ENCODE peak calls at places on chromosomes 6 and 20, in ten cellular contexts. J is sigmoid colon, S is GM12878, N is ovary, W is H1, D is K562, Q is A549, C is stomach, V is esophagus muscularis mucosa, B is transverse colon. L is an unnamed sample.

GRCh38 chr6:129555206-129555832 is 154.7 kb downstream of the ARHGAP18 start:
- DNase-seq in J (no peak), S (no peak), N (no peak), W (no peak), D (no peak), Q (no peak), C (no peak), V (no peak), B (no peak), L (no peak)

GRCh38 chr6:160767019-160767646 is 65.1 kb downstream of the PLG start:
- DNase-seq in J (peak), S (no peak), N (peak), W (peak), D (peak), Q (peak), C (peak), V (peak), B (peak), L (peak)

GRCh38 chr6:112560651-112561050 is 213.5 kb downstream of the RFPL4B start:
- DNase-seq in J (no peak), S (no peak), N (no peak), W (no peak), D (no peak), Q (no peak), C (no peak), V (no peak), B (no peak), L (no peak)

GRCh38 chr6:46963626-46964025 is 41.9 kb upstream of the ADGRF5 start:
- DNase-seq in J (no peak), S (no peak), N (no peak), W (no peak), D (no peak), Q (no peak), C (no peak), V (no peak), B (no peak), L (no peak)

GRCh38 chr6:1592852-1593251 is 16.9 kb upstream of the FOXC1 start:
- DNase-seq in J (no peak), S (no peak), N (no peak), W (no peak), D (no peak), Q (no peak), C (no peak), V (no peak), B (no peak), L (no peak)

GRCh38 chr6:128208078-128208477 is 307.2 kb upstream of the THEMIS start:
- DNase-seq in J (no peak), S (no peak), N (no peak), W (no peak), D (no peak), Q (no peak), C (no peak), V (no peak), B (no peak), L (no peak)

GRCh38 chr20:60332523-60332922 is 374.3 kb downstream of the CDH26 start:
- DNase-seq in J (no peak), S (no peak), N (no peak), W (no peak), D (no peak), Q (no peak), C (no peak), V (no peak), B (no peak), L (no peak)

GRCh38 chr6:168666751-168667427 is 225.9 kb downstream of the SMOC2 start:
- DNase-seq in J (no peak), S (no peak), N (no peak), W (no peak), D (no peak), Q (no peak), C (no peak), V (no peak), B (no peak), L (no peak)

GRCh38 chr20:37642246-37642645 is 51.6 kb upstream of the CTNNBL1 start:
- DNase-seq in J (no peak), S (no peak), N (no peak), W (no peak), D (no peak), Q (no peak), C (no peak), V (no peak), B (no peak), L (no peak)

GRCh38 chr6:108904731-108905130 is 56.5 kb downstream of the ARMC2 start:
- DNase-seq in J (no peak), S (peak), N (no peak), W (no peak), D (no peak), Q (no peak), C (no peak), V (no peak), B (peak), L (no peak)

GRCh38 chr6:39983193-39983592 is 48.9 kb upstream of the MOCS1 start:
- DNase-seq in J (no peak), S (no peak), N (no peak), W (no peak), D (no peak), Q (no peak), C (no peak), V (peak), B (no peak), L (no peak)

GRCh38 chr20:17610566-17611289 is 40.9 kb downstream of the DSTN start:
- DNase-seq in J (no peak), S (no peak), N (no peak), W (no peak), D (no peak), Q (no peak), C (peak), V (peak), B (peak), L (no peak)

GRCh38 chr6:164303092-164304007 is 888.8 kb downstream of the QKI start:
- DNase-seq in J (peak), S (no peak), N (peak), W (no peak), D (no peak), Q (no peak), C (no peak), V (no peak), B (no peak), L (peak)

GRCh38 chr6:170089937-170090335 is 200.9 kb downstream of the DLL1 start:
- DNase-seq in J (peak), S (no peak), N (peak), W (no peak), D (no peak), Q (no peak), C (no peak), V (no peak), B (peak), L (no peak)

GRCh38 chr6:89034586-89035251 is 45.8 kb upstream of the PNRC1 start:
- DNase-seq in J (peak), S (no peak), N (peak), W (no peak), D (no peak), Q (no peak), C (no peak), V (no peak), B (no peak), L (peak)

GRCh38 chr6:26754212-26754611 is 94.7 kb upstream of the ZNF322 start:
- DNase-seq in J (no peak), S (no peak), N (no peak), W (no peak), D (no peak), Q (no peak), C (no peak), V (no peak), B (no peak), L (no peak)

GRCh38 chr6:25173951-25174474 is 105.2 kb upstream of the CARMIL1 start:
- DNase-seq in J (no peak), S (no peak), N (no peak), W (no peak), D (no peak), Q (peak), C (no peak), V (no peak), B (no peak), L (no peak)

GRCh38 chr6:97841763-97842162 is 558.7 kb upstream of the MMS22L start:
- DNase-seq in J (no peak), S (no peak), N (no peak), W (no peak), D (no peak), Q (no peak), C (no peak), V (no peak), B (no peak), L (no peak)

GRCh38 chr6:41937472-41937871 is 4.1 kb downstream of the CCND3 start:
- DNase-seq in J (no peak), S (no peak), N (no peak), W (no peak), D (no peak), Q (no peak), C (no peak), V (no peak), B (no peak), L (no peak)

GRCh38 chr6:167793421-167793820 is 33.3 kb upstream of the AFDN start:
- DNase-seq in J (no peak), S (no peak), N (no peak), W (no peak), D (no peak), Q (no peak), C (no peak), V (peak), B (peak), L (no peak)

GRCh38 chr6:25270559-25270958 is 8.6 kb upstream of the CARMIL1 start:
- DNase-seq in J (no peak), S (no peak), N (no peak), W (no peak), D (no peak), Q (no peak), C (no peak), V (no peak), B (no peak), L (no peak)

GRCh38 chr20:23924751-23925150 is 45.2 kb upstream of the CST5 start:
- DNase-seq in J (no peak), S (no peak), N (no peak), W (no peak), D (no peak), Q (no peak), C (no peak), V (peak), B (no peak), L (no peak)

GRCh38 chr20:62045529-62046277 is 20.0 kb downstream of the TAF4 start:
- DNase-seq in J (no peak), S (no peak), N (no peak), W (no peak), D (no peak), Q (no peak), C (no peak), V (no peak), B (no peak), L (no peak)

GRCh38 chr20:14617123-14617522 is 279.7 kb upstream of the FLRT3 start:
- DNase-seq in J (no peak), S (no peak), N (no peak), W (no peak), D (no peak), Q (peak), C (no peak), V (no peak), B (no peak), L (no peak)

GRCh38 chr20:400121-400450 is 8.0 kb upstream of the RBCK1 start:
- DNase-seq in J (no peak), S (no peak), N (no peak), W (no peak), D (no peak), Q (no peak), C (no peak), V (no peak), B (no peak), L (no peak)

GRCh38 chr6:52718535-52718934 is 44.7 kb downstream of the GSTA2 start:
- DNase-seq in J (no peak), S (no peak), N (no peak), W (no peak), D (no peak), Q (no peak), C (no peak), V (no peak), B (no peak), L (no peak)

GRCh38 chr6:16851758-16852157 is 90.5 kb upstream of the ATXN1 start:
- DNase-seq in J (no peak), S (peak), N (no peak), W (no peak), D (no peak), Q (no peak), C (no peak), V (no peak), B (no peak), L (no peak)

GRCh38 chr6:5584072-5584471 is 322.8 kb downstream of the FARS2 start:
- DNase-seq in J (no peak), S (no peak), N (no peak), W (no peak), D (no peak), Q (no peak), C (no peak), V (no peak), B (no peak), L (no peak)

GRCh38 chr20:34578521-34579147 is 20.1 kb downstream of the MAP1LC3A start:
- DNase-seq in J (no peak), S (no peak), N (no peak), W (no peak), D (no peak), Q (no peak), C (no peak), V (peak), B (no peak), L (no peak)

GRCh38 chr6:84284428-84285033 is 57.1 kb upstream of the CEP162 start:
- DNase-seq in J (no peak), S (no peak), N (no peak), W (no peak), D (peak), Q (no peak), C (no peak), V (no peak), B (no peak), L (no peak)

GRCh38 chr6:36615018-36615761 is 21.0 kb downstream of the SRSF3 start:
- DNase-seq in J (peak), S (no peak), N (peak), W (no peak), D (peak), Q (peak), C (no peak), V (no peak), B (no peak), L (no peak)

GRCh38 chr20:49030954-49031619 is 15.0 kb upstream of the CSE1L start:
- DNase-seq in J (peak), S (no peak), N (peak), W (no peak), D (no peak), Q (no peak), C (no peak), V (no peak), B (no peak), L (no peak)

GRCh38 chr6:43604174-43604573 is 24.9 kb downstream of the GTPBP2 start:
- DNase-seq in J (no peak), S (no peak), N (no peak), W (no peak), D (no peak), Q (no peak), C (no peak), V (no peak), B (no peak), L (no peak)

GRCh38 chr20:45347936-45348809 is at the start of gene SDC4:
- DNase-seq in J (peak), S (no peak), N (peak), W (no peak), D (peak), Q (peak), C (peak), V (no peak), B (peak), L (no peak)

GRCh38 chr6:28587746-28588075 is 62.0 kb downstream of the GPX5 start:
- DNase-seq in J (no peak), S (no peak), N (no peak), W (no peak), D (no peak), Q (no peak), C (no peak), V (no peak), B (no peak), L (no peak)

DNA sequence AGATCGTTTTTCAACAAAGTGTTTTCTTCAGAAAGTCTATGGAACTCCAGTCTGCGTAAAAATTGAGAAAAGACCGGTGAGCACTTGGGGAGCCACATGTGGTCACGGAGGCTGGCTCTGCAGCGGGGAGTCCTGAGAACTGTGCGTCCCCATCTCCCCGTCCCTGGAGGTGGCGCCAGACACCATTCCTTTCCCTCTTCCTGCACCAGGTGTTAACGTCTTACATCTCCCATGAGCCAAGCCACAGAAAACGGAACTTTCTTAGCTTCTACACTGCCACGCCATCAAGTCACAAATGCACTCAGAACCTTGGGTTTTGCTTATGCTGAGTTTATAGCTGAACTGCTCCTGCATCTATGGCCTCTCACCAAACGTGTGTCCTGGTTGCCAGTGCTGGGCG is 62.6 kb downstream of the GINS1 start:
- DNase-seq in J (peak), S (peak), N (no peak), W (peak), D (peak), Q (no peak), C (peak), V (no peak), B (peak), L (no peak)
- TF ChIP-seq CTCF in J (no peak), S (peak), N (no peak), W (peak), D (peak), Q (peak), C (no peak), V (no peak), B (peak), L (no peak)

DNA sequence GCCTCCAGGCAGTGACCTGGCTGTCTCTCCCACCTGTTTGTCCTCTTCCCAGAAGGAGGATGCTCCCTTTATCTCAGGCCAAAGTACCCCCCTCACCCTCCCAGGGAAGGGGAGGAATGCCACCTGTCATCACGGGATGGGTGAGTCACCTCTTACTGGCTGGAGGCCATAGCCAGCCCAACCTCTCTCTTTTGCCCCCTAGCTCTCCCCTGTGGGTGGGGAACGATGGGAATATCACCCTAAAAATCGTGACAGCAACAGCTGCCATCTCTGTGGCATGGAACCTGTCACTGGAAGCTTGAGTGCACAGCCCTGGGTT is 137.5 kb upstream of the PTPN1 start:
- DNase-seq in J (no peak), S (no peak), N (no peak), W (no peak), D (no peak), Q (peak), C (no peak), V (no peak), B (no peak), L (no peak)
- TF ChIP-seq EP300 in J (no peak), S (no peak), N (no peak), W (no peak), D (no peak), Q (peak), C (no peak), V (no peak), B (no peak), L (no peak)

GRCh38 chr6:100229512-100229911 is 235.2 kb downstream of the SIM1 start:
- DNase-seq in J (no peak), S (no peak), N (no peak), W (no peak), D (no peak), Q (no peak), C (no peak), V (no peak), B (no peak), L (no peak)

GRCh38 chr6:100230976-100231316 is 233.8 kb downstream of the SIM1 start:
- DNase-seq in J (no peak), S (no peak), N (no peak), W (no peak), D (no peak), Q (no peak), C (no peak), V (no peak), B (no peak), L (no peak)

GRCh38 chr6:100226811-100227210 is 232.8 kb upstream of the MCHR2 start:
- DNase-seq in J (no peak), S (no peak), N (no peak), W (no peak), D (no peak), Q (no peak), C (no peak), V (no peak), B (no peak), L (no peak)

GRCh38 chr6:100230115-100230975 is 234.4 kb downstream of the SIM1 start:
- DNase-seq in J (no peak), S (no peak), N (no peak), W (no peak), D (peak), Q (no peak), C (no peak), V (no peak), B (no peak), L (no peak)

DNA sequence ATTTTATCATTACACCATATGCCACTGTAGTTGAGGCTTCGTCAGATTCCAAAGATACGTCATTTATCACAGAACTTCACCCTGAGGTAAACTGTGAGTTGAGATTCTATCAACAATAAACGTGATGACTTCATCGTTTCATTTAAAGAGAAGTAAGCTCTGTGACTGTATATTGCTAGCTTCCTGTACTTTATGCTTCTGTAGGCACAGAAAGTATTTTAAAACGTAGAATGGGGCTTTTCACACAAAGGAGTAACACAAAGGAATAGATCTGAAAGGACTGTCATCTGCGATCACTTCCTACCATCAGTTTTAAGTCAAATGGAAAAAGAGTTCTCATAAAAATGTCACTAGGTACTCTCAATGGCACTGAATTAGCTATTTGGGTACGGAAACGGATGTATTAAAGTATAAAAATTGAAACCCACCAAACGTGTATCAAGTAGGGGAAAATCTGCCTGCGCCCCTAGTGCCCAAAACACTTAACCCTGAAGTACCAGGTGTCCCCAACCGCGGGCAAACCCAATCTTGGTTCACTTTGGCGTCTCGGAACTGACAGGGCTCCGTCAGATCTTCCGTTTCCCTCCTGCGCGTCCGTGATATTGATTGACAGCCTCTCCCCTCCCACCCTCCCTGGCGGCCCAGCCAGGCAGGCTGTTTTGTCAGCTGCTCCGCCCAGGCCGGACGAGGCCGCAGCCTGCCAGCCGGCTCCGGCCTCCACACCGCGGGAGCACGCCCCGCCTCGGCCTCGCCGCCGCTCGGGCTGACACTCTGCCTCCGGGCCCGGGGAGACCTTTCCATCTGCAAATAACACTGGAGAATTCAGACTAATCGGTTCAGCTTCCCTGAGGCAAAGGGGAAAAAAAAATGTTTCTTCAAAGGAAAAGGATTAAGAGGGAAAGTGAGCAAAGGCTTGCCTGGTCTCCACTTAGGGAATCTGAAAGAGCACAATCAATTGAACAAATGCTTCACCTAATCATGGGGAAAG is 234.7 kb upstream of the MCHR2 start:
- DNase-seq in J (peak), S (peak), N (no peak), W (peak), D (peak), Q (peak), C (peak), V (no peak), B (peak), L (peak)
- TF ChIP-seq CTCF in J (no peak), S (peak), N (no peak), W (no peak), D (peak), Q (no peak), C (no peak), V (no peak), B (no peak), L (no peak)

DNA sequence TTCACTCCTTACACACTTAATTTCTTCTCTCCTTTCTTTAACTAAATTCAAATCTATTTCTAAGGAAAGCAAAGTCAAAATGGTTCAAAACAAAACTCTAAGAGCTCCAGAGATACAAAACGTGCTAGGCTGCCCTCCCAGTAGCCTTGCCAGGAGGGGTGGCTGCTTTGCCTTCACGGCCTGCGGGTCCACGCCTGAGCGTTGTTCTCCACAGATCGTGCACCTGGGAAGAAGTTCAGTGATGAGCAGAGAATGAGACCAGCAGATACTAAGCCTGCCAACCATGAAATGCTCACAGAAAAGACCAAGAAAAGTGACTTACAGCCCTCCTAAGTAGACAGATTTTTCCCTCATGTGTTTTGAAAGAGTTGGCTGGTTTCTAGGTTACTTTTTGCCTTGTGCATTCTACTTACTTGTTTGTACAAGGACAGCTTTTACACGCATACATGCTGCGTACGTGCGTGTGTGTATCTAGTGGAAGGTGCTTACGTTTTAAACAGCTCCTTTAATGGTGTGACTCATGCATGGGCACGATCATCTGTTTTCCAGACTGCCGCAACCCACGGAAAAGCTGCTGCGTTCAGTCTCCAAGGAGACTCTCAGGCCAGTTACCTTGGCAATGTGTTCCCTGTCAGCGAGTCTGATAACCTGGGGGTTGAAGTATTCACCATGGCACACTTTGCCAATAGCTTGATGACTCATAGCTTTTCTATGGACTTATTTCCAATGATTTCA is 32.4 kb upstream of the PBOV1 start:
- DNase-seq in J (no peak), S (no peak), N (peak), W (no peak), D (no peak), Q (no peak), C (peak), V (no peak), B (no peak), L (no peak)
- TF ChIP-seq EP300 in J (no peak), S (no peak), N (no peak), W (no peak), D (no peak), Q (no peak), C (no peak), V (no peak), B (no peak), L (no peak)